ENCODE peak calls at places on chromosomes 13 and 19, in five cellular contexts. One of them, this sample, is unnamed.

GRCh38 chr13:35871561-35871960 is 259.6 kb downstream of the DCLK1 start:
- DNase-seq in cardiac septum: no peak
- DNase-seq in AG04449: no peak
- DNase-seq in kidney tubule cell: no peak
- DNase-seq in posterior cingulate gyrus: no peak
- DNase-seq in this sample: no peak

GRCh38 chr19:38707512-38708114 is 36.7 kb downstream of the CAPN12 start:
- DNase-seq in cardiac septum: peak
- DNase-seq in AG04449: no peak
- DNase-seq in kidney tubule cell: peak
- DNase-seq in posterior cingulate gyrus: no peak
- DNase-seq in this sample: no peak

GRCh38 chr19:15869109-15869555 is 28.7 kb downstream of the CYP4F2 start:
- DNase-seq in cardiac septum: no peak
- DNase-seq in AG04449: no peak
- DNase-seq in kidney tubule cell: peak
- DNase-seq in posterior cingulate gyrus: peak
- DNase-seq in this sample: peak

GRCh38 chr19:19110410-19111137 is 27.7 kb downstream of the TMEM161A start:
- DNase-seq in cardiac septum: no peak
- DNase-seq in AG04449: no peak
- DNase-seq in kidney tubule cell: no peak
- DNase-seq in posterior cingulate gyrus: peak
- DNase-seq in this sample: no peak

GRCh38 chr13:41516166-41516565 is 58.8 kb downstream of the RGCC start:
- DNase-seq in cardiac septum: no peak
- DNase-seq in AG04449: no peak
- DNase-seq in kidney tubule cell: no peak
- DNase-seq in posterior cingulate gyrus: no peak
- DNase-seq in this sample: no peak

GRCh38 chr13:87557788-87558187 is 113.4 kb upstream of the SLITRK5 start:
- DNase-seq in cardiac septum: no peak
- DNase-seq in AG04449: no peak
- DNase-seq in kidney tubule cell: no peak
- DNase-seq in posterior cingulate gyrus: no peak
- DNase-seq in this sample: no peak

GRCh38 chr13:111338841-111339240 is 18.4 kb downstream of the TEX29 start:
- DNase-seq in cardiac septum: peak
- DNase-seq in AG04449: no peak
- DNase-seq in kidney tubule cell: no peak
- DNase-seq in posterior cingulate gyrus: no peak
- DNase-seq in this sample: no peak

GRCh38 chr13:90302113-90302512 is 1045.4 kb upstream of the MIR17HG start:
- DNase-seq in cardiac septum: no peak
- DNase-seq in AG04449: no peak
- DNase-seq in kidney tubule cell: peak
- DNase-seq in posterior cingulate gyrus: no peak
- DNase-seq in this sample: peak

GRCh38 chr13:77784531-77784930 is 87.0 kb downstream of the SLAIN1 start:
- DNase-seq in cardiac septum: no peak
- DNase-seq in AG04449: no peak
- DNase-seq in kidney tubule cell: no peak
- DNase-seq in posterior cingulate gyrus: no peak
- DNase-seq in this sample: no peak

GRCh38 chr19:35044317-35045117 is 3.0 kb downstream of the HPN start:
- DNase-seq in cardiac septum: peak
- DNase-seq in AG04449: no peak
- DNase-seq in kidney tubule cell: peak
- DNase-seq in posterior cingulate gyrus: peak
- DNase-seq in this sample: peak

GRCh38 chr13:66424417-66424816 is 805.7 kb downstream of the PCDH9 start:
- DNase-seq in cardiac septum: no peak
- DNase-seq in AG04449: no peak
- DNase-seq in kidney tubule cell: peak
- DNase-seq in posterior cingulate gyrus: no peak
- DNase-seq in this sample: peak

GRCh38 chr13:40402931-40403412 is 263.5 kb downstream of the FOXO1 start:
- DNase-seq in cardiac septum: no peak
- DNase-seq in AG04449: no peak
- DNase-seq in kidney tubule cell: peak
- DNase-seq in posterior cingulate gyrus: no peak
- DNase-seq in this sample: peak

GRCh38 chr19:19659646-19660245 is 3.7 kb downstream of the ATP13A1 start:
- DNase-seq in cardiac septum: no peak
- DNase-seq in AG04449: no peak
- DNase-seq in kidney tubule cell: no peak
- DNase-seq in posterior cingulate gyrus: no peak
- DNase-seq in this sample: no peak

GRCh38 chr13:50693755-50694154 is 149.7 kb downstream of the DLEU7 start:
- DNase-seq in cardiac septum: no peak
- DNase-seq in AG04449: peak
- DNase-seq in kidney tubule cell: peak
- DNase-seq in posterior cingulate gyrus: no peak
- DNase-seq in this sample: no peak